ENCODE peak calls at places on chromosomes 1 and 21, in ten cellular contexts. X is progenitor cell of endocrine pancreas, O is nephron progenitor cell, Y is suprapubic skin, J is IMR-90, S is thoracic aorta, H is AG09309, K is omental fat pad, M is choroid plexus epithelial cell, Q is MM.1S. N is an unnamed sample.

GRCh38 chr1:207858806-207859205 is 52.1 kb downstream of the CD34 start:
- DNase-seq in S (no peak), K (no peak), M (peak), Q (no peak), H (no peak), X (no peak), Y (no peak), J (no peak), O (no peak), N (no peak)

GRCh38 chr1:220527279-220528048 is 472 bp upstream of the MARK1 start:
- DNase-seq in K (no peak), Y (no peak), S (no peak), J (no peak), X (no peak), Q (no peak), M (peak), H (no peak), O (peak), N (peak)

GRCh38 chr21:31710586-31710985 is 21.3 kb downstream of the SCAF4 start:
- DNase-seq in O (no peak), H (peak), S (no peak), J (peak), X (no peak), Q (no peak), K (no peak), M (peak), Y (no peak), N (no peak)

GRCh38 chr1:202063093-202063492 is 52.7 kb downstream of the ELF3 start:
- DNase-seq in S (no peak), J (peak), Y (no peak), H (no peak), X (no peak), M (peak), O (no peak), Q (no peak), K (no peak), N (no peak)

GRCh38 chr1:234658143-234658542 is 48.2 kb upstream of the IRF2BP2 start:
- DNase-seq in J (peak), S (no peak), Q (no peak), H (peak), M (peak), K (no peak), O (no peak), Y (no peak), X (no peak), N (no peak)

GRCh38 chr1:4585216-4585615 is 69.2 kb upstream of the AJAP1 start:
- DNase-seq in M (no peak), S (no peak), K (no peak), Q (peak), O (peak), Y (no peak), J (no peak), X (peak), H (no peak), N (peak)

GRCh38 chr1:89757532-89757931 is 63.3 kb upstream of the LRRC8D start:
- DNase-seq in O (peak), Y (no peak), S (no peak), J (peak), Q (no peak), X (no peak), H (no peak), K (no peak), M (peak), N (peak)

GRCh38 chr1:206907304-206907991 is 10.2 kb downstream of the IL24 start:
- DNase-seq in S (no peak), M (no peak), Y (peak), J (no peak), Q (no peak), H (no peak), K (no peak), X (no peak), O (peak), N (no peak)

GRCh38 chr1:20988030-20988825 is 188.5 kb downstream of the EIF4G3 start:
- DNase-seq in X (no peak), J (peak), M (peak), Y (no peak), Q (no peak), H (no peak), O (no peak), K (no peak), S (no peak), N (no peak)

GRCh38 chr1:21853130-21853424 is 41.0 kb downstream of the LDLRAD2 start:
- DNase-seq in O (no peak), H (no peak), X (no peak), S (no peak), Y (no peak), M (no peak), J (no peak), K (no peak), Q (no peak), N (no peak)

GRCh38 chr21:26140185-26140584 is 30.4 kb downstream of the APP start:
- DNase-seq in J (peak), Q (no peak), K (no peak), H (peak), X (no peak), M (peak), O (no peak), S (no peak), Y (no peak), N (no peak)

GRCh38 chr1:118899340-118899739 is 88.8 kb downstream of the TBX15 start:
- DNase-seq in O (no peak), J (no peak), H (no peak), X (no peak), S (no peak), K (no peak), Y (no peak), Q (no peak), M (no peak), N (no peak)

GRCh38 chr1:20710450-20711284 is 7.1 kb downstream of the KIF17 start:
- DNase-seq in O (no peak), S (no peak), Q (no peak), Y (no peak), M (no peak), K (no peak), X (no peak), H (no peak), J (no peak), N (no peak)

GRCh38 chr21:32516729-32517649 is 68.3 kb downstream of the TCP10L start:
- DNase-seq in H (peak), J (peak), S (no peak), Y (no peak), K (no peak), Q (no peak), M (peak), O (no peak), X (no peak), N (no peak)

GRCh38 chr1:158607296-158607695 is 2.2 kb downstream of the OR10Z1 start:
- DNase-seq in Q (no peak), J (no peak), X (no peak), K (no peak), S (no peak), O (no peak), H (no peak), M (no peak), Y (no peak), N (no peak)

GRCh38 chr1:167198518-167199133 is 22.1 kb upstream of the POU2F1 start:
- DNase-seq in S (no peak), M (no peak), J (no peak), K (no peak), Y (no peak), H (no peak), Q (no peak), O (peak), X (no peak), N (no peak)

GRCh38 chr1:214126697-214127146 is 138.9 kb downstream of the PROX1 start:
- DNase-seq in H (no peak), X (no peak), J (no peak), S (no peak), Y (no peak), K (no peak), M (no peak), Q (no peak), O (no peak), N (no peak)

GRCh38 chr1:160827418-160827817 is 31.4 kb downstream of the LY9 start:
- DNase-seq in Q (no peak), K (no peak), X (no peak), S (no peak), M (no peak), J (no peak), Y (no peak), H (no peak), O (no peak), N (no peak)

GRCh38 chr1:60126733-60127132 is 53.2 kb upstream of the C1orf87 start:
- DNase-seq in Y (no peak), K (no peak), O (no peak), Q (no peak), M (peak), X (no peak), H (no peak), S (no peak), J (no peak), N (no peak)
- TF ChIP-seq CTCF in Y (no peak), K (no peak), O (no peak), Q (no peak), M (peak), X (no peak), H (peak), S (no peak), J (no peak), N (no peak)

GRCh38 chr1:229781453-229781852 is 155.4 kb downstream of the URB2 start:
- DNase-seq in Y (no peak), K (no peak), H (no peak), X (peak), J (no peak), Q (peak), S (no peak), O (no peak), M (no peak), N (no peak)
- TF ChIP-seq CTCF in Y (no peak), K (no peak), H (no peak), X (peak), J (no peak), Q (peak), S (peak), O (no peak), M (no peak), N (no peak)

DNA sequence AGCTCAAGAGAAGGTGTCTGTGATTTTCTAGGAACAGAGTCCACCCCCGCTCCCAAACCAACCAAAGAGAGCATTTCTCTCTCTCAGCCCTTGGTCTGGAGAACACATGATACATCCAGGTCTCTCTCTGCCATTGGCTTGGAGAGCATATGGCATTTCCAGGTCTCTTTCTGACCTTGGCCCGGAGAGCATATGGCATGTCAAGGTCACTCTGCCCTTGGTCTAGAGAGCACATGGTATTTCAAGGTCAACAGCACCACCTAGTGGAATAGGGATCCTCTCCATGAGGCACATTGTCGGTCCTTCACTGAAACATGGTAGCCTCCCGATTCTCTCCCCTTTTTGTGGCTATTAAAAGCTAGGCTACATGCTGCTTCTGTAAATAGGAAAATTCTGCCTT is 437.7 kb upstream of the OLFM3 start:
- DNase-seq in J (no peak), Q (peak), Y (no peak), K (no peak), S (no peak), M (peak), H (no peak), O (peak), X (no peak), N (no peak)
- TF ChIP-seq CTCF in J (no peak), Q (peak), Y (no peak), K (no peak), S (no peak), M (peak), H (no peak), O (peak), X (peak), N (peak)

DNA sequence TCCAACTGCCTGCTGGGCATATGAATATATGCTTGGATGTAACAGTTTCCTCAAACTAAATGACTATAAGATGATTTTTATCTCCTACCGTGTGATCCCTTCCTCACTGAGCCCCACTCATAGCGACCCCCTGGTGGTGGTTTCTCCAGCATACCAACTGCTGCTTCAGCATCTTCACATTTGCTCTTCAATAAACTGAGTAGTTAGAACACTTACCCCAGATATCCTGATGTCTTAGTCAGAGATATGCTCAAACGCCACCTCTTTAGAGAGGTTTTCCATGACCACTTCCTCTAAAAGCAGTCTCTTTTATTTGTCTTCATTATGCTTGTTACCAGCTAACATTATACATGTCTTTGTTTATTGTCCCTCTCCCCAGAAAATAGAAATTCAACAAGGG is 10.2 kb upstream of the HNRNPR start:
- DNase-seq in M (no peak), K (no peak), O (no peak), Y (no peak), X (no peak), S (no peak), Q (no peak), H (no peak), J (no peak), N (no peak)
- TF ChIP-seq CTCF in M (peak), K (no peak), O (no peak), Y (no peak), X (no peak), S (no peak), Q (no peak), H (no peak), J (no peak), N (no peak)

DNA sequence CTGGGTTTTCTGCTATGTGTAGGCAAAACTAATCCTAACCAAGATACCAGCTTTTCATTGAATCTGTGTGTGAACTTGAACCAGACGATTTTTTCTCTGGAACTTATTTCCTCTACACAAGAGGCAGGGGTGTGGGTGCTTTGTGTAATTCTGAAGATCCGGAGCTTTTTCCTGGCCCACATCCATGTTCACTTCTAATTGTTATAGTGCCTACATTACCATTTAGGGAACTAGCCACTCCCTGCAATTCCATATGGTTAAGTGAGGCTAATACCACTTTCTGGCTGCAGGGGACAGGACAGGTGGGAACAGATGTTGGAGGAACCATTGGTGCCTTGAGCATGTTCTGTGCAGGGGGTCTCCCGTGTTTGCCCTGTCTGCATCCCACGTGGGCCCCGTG is 83.4 kb upstream of the FMN2 start:
- DNase-seq in O (no peak), J (no peak), Y (no peak), Q (no peak), S (no peak), H (no peak), X (no peak), K (no peak), M (no peak), N (no peak)
- TF ChIP-seq CTCF in O (no peak), J (no peak), Y (no peak), Q (no peak), S (no peak), H (no peak), X (no peak), K (no peak), M (no peak), N (no peak)

DNA sequence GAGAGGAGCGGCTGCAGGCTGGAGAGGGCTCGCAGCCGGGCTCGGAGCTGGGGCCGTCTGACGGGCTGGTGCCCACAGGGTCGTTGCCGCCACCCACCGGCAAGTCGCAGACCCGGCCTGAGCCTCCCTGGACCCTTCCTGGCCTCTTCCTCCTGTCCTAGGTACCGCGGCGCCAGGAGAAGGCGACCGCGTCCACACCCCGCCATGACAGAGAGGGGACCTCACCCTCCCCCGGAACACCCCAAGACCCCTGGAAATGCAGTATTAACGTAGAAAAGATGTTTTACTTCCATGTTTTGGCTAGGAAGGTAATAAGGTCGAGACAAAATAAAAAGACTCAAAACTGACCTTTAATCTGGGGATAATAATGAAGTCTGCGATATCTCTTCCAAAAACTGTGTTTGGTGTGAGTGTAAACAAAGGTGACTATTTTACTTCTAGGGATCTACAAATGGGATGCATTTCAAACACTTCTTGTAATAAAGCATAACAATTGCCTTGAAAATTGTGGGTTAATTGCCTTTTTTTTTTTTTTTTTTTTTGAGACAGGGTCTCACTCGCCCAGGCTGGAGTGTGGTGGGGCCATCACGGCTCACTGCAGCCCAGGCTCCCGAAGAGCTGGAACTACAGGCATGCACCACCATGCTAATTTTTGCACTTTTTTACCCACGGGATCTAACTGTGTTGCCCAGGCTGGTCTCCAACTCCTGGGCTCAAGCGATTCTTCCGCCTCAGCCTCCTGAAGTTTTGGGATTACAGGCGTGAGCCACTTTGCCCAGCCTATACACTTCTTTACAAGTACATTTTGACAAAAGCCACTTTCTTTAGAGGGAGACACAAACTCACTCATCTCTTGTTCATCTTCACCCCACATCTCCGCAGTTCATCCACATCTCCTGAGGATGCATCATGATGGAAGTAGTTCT is 838 bp upstream of the RSRP1 start:
- DNase-seq in Q (no peak), J (no peak), M (no peak), S (no peak), Y (no peak), O (no peak), K (no peak), H (no peak), X (no peak), N (no peak)
- TF ChIP-seq CTCF in Q (no peak), J (peak), M (no peak), S (no peak), Y (no peak), O (peak), K (no peak), H (peak), X (peak), N (peak)

GRCh38 chr1:195376190-195376589 is 1232.0 kb downstream of the KCNT2 start:
- DNase-seq in S (no peak), X (no peak), K (no peak), M (peak), Q (peak), Y (no peak), H (no peak), J (peak), O (no peak), N (no peak)
- TF ChIP-seq CTCF in S (no peak), X (no peak), K (no peak), M (no peak), Q (peak), Y (no peak), H (no peak), J (no peak), O (no peak), N (no peak)

GRCh38 chr1:156801409-156802121 is 15.1 kb downstream of the SH2D2A start:
- DNase-seq in M (peak), H (peak), S (no peak), J (peak), Q (no peak), Y (no peak), O (no peak), X (no peak), K (no peak), N (no peak)
- TF ChIP-seq CTCF in M (peak), H (peak), S (no peak), J (peak), Q (no peak), Y (no peak), O (no peak), X (no peak), K (no peak), N (no peak)

GRCh38 chr1:73913025-73913424 is 285.0 kb downstream of the LRRIQ3 start:
- DNase-seq in Q (no peak), S (no peak), M (no peak), K (no peak), H (no peak), J (no peak), Y (no peak), X (no peak), O (no peak), N (no peak)
- TF ChIP-seq CTCF in Q (no peak), S (no peak), M (no peak), K (no peak), H (no peak), J (no peak), Y (no peak), X (no peak), O (no peak), N (no peak)

GRCh38 chr1:209491897-209492296 is 91.6 kb upstream of the CAMK1G start:
- DNase-seq in X (no peak), Y (no peak), M (no peak), Q (no peak), O (no peak), S (no peak), J (no peak), K (no peak), H (no peak), N (no peak)

GRCh38 chr1:209486861-209487260 is 96.7 kb upstream of the CAMK1G start:
- DNase-seq in H (no peak), Y (no peak), M (peak), K (no peak), J (peak), Q (no peak), X (no peak), S (no peak), O (no peak), N (no peak)

GRCh38 chr1:209491031-209491430 is 92.5 kb upstream of the CAMK1G start:
- DNase-seq in S (no peak), O (no peak), J (no peak), X (no peak), Q (no peak), K (no peak), H (no peak), Y (no peak), M (no peak), N (no peak)

GRCh38 chr1:209491496-209491895 is 92.0 kb upstream of the CAMK1G start:
- DNase-seq in S (no peak), O (no peak), Q (no peak), K (no peak), Y (no peak), J (no peak), X (no peak), H (no peak), M (no peak), N (no peak)

DNA sequence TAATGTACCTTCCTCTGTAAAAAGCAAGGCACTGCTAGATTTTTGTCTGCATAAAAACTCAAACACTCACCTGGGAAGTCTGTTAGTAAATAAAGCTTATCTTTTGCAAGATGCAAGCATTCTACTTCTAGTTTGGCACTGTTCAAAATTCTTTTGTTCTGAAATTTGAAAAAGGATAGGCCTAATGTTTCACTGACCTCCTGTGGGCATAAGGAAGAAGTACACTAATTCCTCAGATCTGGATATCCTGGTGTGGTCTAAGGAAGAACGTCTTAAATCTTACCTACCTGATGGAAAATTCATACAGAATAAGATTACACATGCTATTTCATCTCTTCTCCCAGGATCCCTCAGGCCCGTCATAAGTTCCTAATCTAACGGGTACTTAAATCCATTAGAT is 93.5 kb upstream of the CAMK1G start:
- DNase-seq in X (no peak), Q (no peak), O (no peak), M (peak), K (no peak), J (peak), H (peak), Y (no peak), S (no peak), N (no peak)
- TF ChIP-seq CTCF in X (peak), Q (no peak), O (peak), M (peak), K (no peak), J (peak), H (peak), Y (no peak), S (no peak), N (no peak)